ENCODE peak calls at places on chromosomes 11 and 22, in four cellular contexts. B, J, P and X are unnamed samples.

GRCh38 chr11:133907216-133907615 is 49.6 kb downstream of the IGSF9B start:
- DNase-seq in B (no peak), J (no peak), P (no peak), X (no peak)

GRCh38 chr22:38081941-38082828 is 1.8 kb downstream of the SLC16A8 start:
- DNase-seq in B (no peak), J (no peak), P (peak; percentile 58), X (no peak)

GRCh38 chr11:114091791-114092397 is 32.4 kb downstream of the ZBTB16 start:
- DNase-seq in B (no peak), J (no peak), P (no peak), X (no peak)

GRCh38 chr11:113884361-113884836 is 9.0 kb upstream of the USP28 start:
- DNase-seq in B (no peak), J (no peak), P (peak; percentile 69), X (no peak)

GRCh38 chr11:130122141-130122575 is 37.4 kb upstream of the ST14 start:
- DNase-seq in B (peak; percentile 21), J (no peak), P (no peak), X (no peak)

GRCh38 chr11:130672911-130673310 is 224.5 kb downstream of the ADAMTS15 start:
- DNase-seq in B (peak; percentile 59), J (no peak), P (no peak), X (no peak)

GRCh38 chr11:20162824-20163777 is 2.8 kb upstream of the DBX1 start:
- DNase-seq in B (no peak), J (no peak), P (peak; percentile 77), X (no peak)

GRCh38 chr22:43127166-43127908 is 15.9 kb downstream of the MCAT start:
- DNase-seq in B (peak; percentile 89), J (no peak), P (no peak), X (peak; percentile 95)

GRCh38 chr11:8779107-8779506 is 96.5 kb downstream of the RPL27A start:
- DNase-seq in B (no peak), J (no peak), P (no peak), X (no peak)

GRCh38 chr22:38733329-38734202 is 22.2 kb downstream of the SUN2 start:
- DNase-seq in B (peak; percentile 29), J (peak; percentile 19), P (peak; percentile 76), X (no peak)

GRCh38 chr11:44950036-44950624 is 553 bp downstream of the TP53I11 start:
- DNase-seq in B (no peak), J (no peak), P (no peak), X (no peak)

GRCh38 chr11:32231909-32232493 is 141.1 kb downstream of the RCN1 start:
- DNase-seq in B (peak; percentile 62), J (peak; percentile 63), P (peak; percentile 76), X (no peak)

GRCh38 chr11:130203766-130204702 is 44.5 kb downstream of the ST14 start:
- DNase-seq in B (no peak), J (no peak), P (no peak), X (no peak)

GRCh38 chr11:58730507-58731089 is 1.1 kb downstream of the GLYAT start:
- DNase-seq in B (no peak), J (no peak), P (no peak), X (no peak)

GRCh38 chr11:133797542-133797941 is 47.8 kb downstream of the SPATA19 start:
- DNase-seq in B (no peak), J (no peak), P (peak; percentile 12), X (no peak)

GRCh38 chr11:31802609-31802989 is 8.5 kb downstream of the PAX6 start:
- DNase-seq in B (no peak), J (no peak), P (peak; percentile 53), X (no peak)

GRCh38 chr11:1918436-1919315 is 827 bp upstream of the TNNT3 start:
- DNase-seq in B (no peak), J (no peak), P (no peak), X (no peak)

GRCh38 chr22:38314992-38315800 is 2.0 kb downstream of the CSNK1E start:
- DNase-seq in B (no peak), J (peak; percentile 63), P (no peak), X (no peak)

GRCh38 chr11:8593935-8594909 is at the start of gene STK33:
- DNase-seq in B (no peak), J (peak; percentile 91), P (peak; percentile 87), X (peak; percentile 41)

GRCh38 chr11:71544525-71545214 is 3.5 kb upstream of the KRTAP5-9 start:
- DNase-seq in B (no peak), J (no peak), P (no peak), X (no peak)

GRCh38 chr11:22192289-22192641 is 620 bp upstream of the ANO5 start:
- DNase-seq in B (no peak), J (peak; percentile 14), P (peak; percentile 84), X (no peak)

GRCh38 chr11:119990306-119991021 is 147.4 kb downstream of the TRIM29 start:
- DNase-seq in B (no peak), J (no peak), P (no peak), X (no peak)

GRCh38 chr11:57223601-57224000 is 13.4 kb downstream of the APLNR start:
- DNase-seq in B (no peak), J (no peak), P (no peak), X (no peak)

GRCh38 chr11:36231300-36231699 is 57.9 kb downstream of the COMMD9 start:
- DNase-seq in B (peak; percentile 9), J (no peak), P (no peak), X (no peak)

GRCh38 chr11:29984544-29984943 is 32.3 kb downstream of the KCNA4 start:
- DNase-seq in B (no peak), J (no peak), P (no peak), X (no peak)

GRCh38 chr11:33475999-33476398 is 218.8 kb downstream of the HIPK3 start:
- DNase-seq in B (peak; percentile 20), J (peak; percentile 19), P (no peak), X (no peak)

GRCh38 chr11:35541621-35542375 is 16.4 kb upstream of the PAMR1 start:
- DNase-seq in B (no peak), J (no peak), P (no peak), X (peak; percentile 40)

GRCh38 chr11:17827006-17827405 is 92.4 kb downstream of the KCNC1 start:
- DNase-seq in B (peak; percentile 41), J (no peak), P (peak; percentile 73), X (no peak)

GRCh38 chr11:115724709-115725108 is 220.5 kb upstream of the CADM1 start:
- DNase-seq in B (no peak), J (no peak), P (no peak), X (no peak)

GRCh38 chr11:88701816-88702215 is 364.0 kb downstream of the GRM5 start:
- DNase-seq in B (no peak), J (no peak), P (no peak), X (no peak)

GRCh38 chr22:42330170-42330569 is 59.7 kb upstream of the TCF20 start:
- DNase-seq in B (no peak), J (no peak), P (no peak), X (no peak)

GRCh38 chr22:20653795-20654342 is 120.0 kb upstream of the SERPIND1 start:
- DNase-seq in B (no peak), J (no peak), P (no peak), X (no peak)
- H3K27me3 ChIP-seq in B (peaks cover 13% of the 10 kb centered on the region), J (peaks cover 17% of the 10 kb centered on the region), P (no peaks in the 10 kb centered on the region), X (peaks cover 9% of the 10 kb centered on the region)

GRCh38 chr11:65444314-65445051 is 21.9 kb downstream of the NEAT1 start:
- DNase-seq in B (peak; percentile 3), J (no peak), P (no peak), X (peak; percentile 29)

GRCh38 chr11:65445101-65445603 is 22.6 kb downstream of the NEAT1 start:
- DNase-seq in B (peak; percentile 15), J (no peak), P (no peak), X (peak; percentile 34)

GRCh38 chr11:65445604-65446445 is 23.2 kb downstream of the NEAT1 start:
- DNase-seq in B (peak; percentile 18), J (no peak), P (no peak), X (no peak)

GRCh38 chr11:65440831-65441499 is 18.4 kb downstream of the NEAT1 start:
- DNase-seq in B (peak; percentile 4), J (peak; percentile 89), P (no peak), X (peak; percentile 35)

GRCh38 chr11:65442952-65443351 is 20.4 kb downstream of the NEAT1 start:
- DNase-seq in B (peak; percentile 2), J (no peak), P (no peak), X (no peak)
- H3F3A ChIP-seq in B (peaks cover 16% of the 10 kb centered on the region), J (peaks cover 89% of the 10 kb centered on the region), P (peaks cover 3% of the 10 kb centered on the region), X (peaks cover 100% of the 10 kb centered on the region)

DNA sequence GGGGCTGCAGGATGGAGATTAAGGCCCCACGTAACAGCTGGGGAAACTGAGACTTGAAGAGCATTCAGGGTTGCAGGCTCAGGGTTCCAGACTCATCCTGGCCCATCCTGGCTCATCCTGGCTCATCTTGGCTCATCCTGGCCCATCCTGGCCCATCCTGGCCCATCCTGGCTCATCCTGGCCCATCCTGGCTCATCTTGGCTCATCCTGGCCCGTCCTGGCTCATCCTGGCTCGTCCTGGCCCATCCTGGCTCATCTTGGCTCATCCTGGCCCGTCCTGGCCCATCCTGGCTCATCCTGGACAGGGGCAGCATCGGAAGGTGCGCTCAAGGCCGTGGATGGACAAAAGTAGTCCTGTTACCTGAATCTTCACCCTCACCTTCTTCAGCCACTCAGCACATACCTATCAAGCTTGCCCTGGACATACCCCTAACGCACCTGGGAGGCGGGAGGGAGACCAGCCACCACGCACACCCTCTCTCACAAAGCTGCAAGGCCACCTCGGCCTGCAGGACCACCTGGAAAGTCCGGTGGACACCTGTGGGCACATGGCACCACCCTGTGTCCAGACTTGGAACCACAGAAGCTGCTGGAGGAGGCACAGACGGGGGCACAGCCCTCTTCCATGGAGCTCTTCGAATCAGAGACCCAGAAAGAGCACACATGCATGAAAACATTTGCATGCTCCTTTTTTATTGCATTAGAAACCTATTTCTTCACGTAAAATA is 20.3 kb upstream of the NLRP6 start:
- DNase-seq in B (peak; percentile 12), J (no peak), P (no peak), X (no peak)
- TF ChIP-seq CTCF in B (peak; percentile 51), J (peak; percentile 24), P (no peak), X (peak; percentile 37)

GRCh38 chr11:74678591-74679512 is 52.4 kb downstream of the CHRDL2 start:
- DNase-seq in B (no peak), J (no peak), P (no peak), X (no peak)

GRCh38 chr11:74676596-74676995 is 54.6 kb downstream of the CHRDL2 start:
- DNase-seq in B (no peak), J (no peak), P (no peak), X (no peak)

GRCh38 chr11:74679513-74679865 is 51.7 kb downstream of the CHRDL2 start:
- DNase-seq in B (no peak), J (no peak), P (no peak), X (no peak)

GRCh38 chr11:74677131-74677530 is 54.1 kb downstream of the CHRDL2 start:
- DNase-seq in B (no peak), J (no peak), P (no peak), X (no peak)

GRCh38 chr11:74678041-74678440 is 53.2 kb downstream of the CHRDL2 start:
- DNase-seq in B (no peak), J (no peak), P (no peak), X (no peak)
- H3K27me3 ChIP-seq in B (no peaks in the 10 kb centered on the region), J (no peaks in the 10 kb centered on the region), P (peaks cover 5% of the 10 kb centered on the region), X (no peaks in the 10 kb centered on the region)

DNA sequence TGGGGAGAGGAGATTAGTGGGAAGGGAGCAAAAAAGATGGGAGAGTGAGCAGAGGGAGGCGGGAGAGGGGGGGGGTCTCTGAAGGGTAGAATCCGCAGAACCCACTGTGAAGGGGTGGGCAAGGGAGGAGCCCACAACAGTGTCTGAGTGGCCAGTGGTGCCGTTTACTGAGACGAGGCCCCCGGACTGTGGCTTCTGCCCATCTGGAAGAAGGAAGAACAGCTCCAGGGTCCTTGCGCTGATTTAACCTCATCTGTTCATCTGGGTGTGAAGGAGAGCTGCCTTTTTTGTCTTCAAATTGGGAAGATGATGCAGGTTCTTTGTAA is 45.7 kb upstream of the ANO1 start:
- DNase-seq in B (no peak), J (no peak), P (no peak), X (no peak)
- H3F3A ChIP-seq in B (no peaks in the 10 kb centered on the region), J (no peaks in the 10 kb centered on the region), P (no peaks in the 10 kb centered on the region), X (no peaks in the 10 kb centered on the region)

GRCh38 chr11:7548659-7549283 is 35.0 kb downstream of the PPFIBP2 start:
- DNase-seq in B (peak; percentile 52), J (peak; percentile 63), P (peak; percentile 87), X (no peak)
- TF ChIP-seq CTCF in B (peak; percentile 62), J (peak; percentile 69), P (peak; percentile 78), X (no peak)